ENCODE peak calls at places on chromosome 16, in eight cellular contexts. U is tibial nerve, M is GM12878, R is ovary, A is H1, H is SK-N-SH, J is sigmoid colon, P is suprapubic skin. K is an unnamed sample.

GRCh38 chr16:20610892-20611349 is 34.8 kb upstream of the ACSM2B start:
- DNase-seq in R (no peak), P (no peak), M (no peak), U (no peak), A (no peak), J (no peak), H (no peak), K (no peak)

GRCh38 chr16:52471650-52472370 is 75.1 kb downstream of the TOX3 start:
- DNase-seq in M (no peak), A (no peak), P (no peak), H (no peak), J (no peak), R (no peak), U (no peak), K (no peak)

GRCh38 chr16:87274808-87275207 is 42.4 kb downstream of the C16orf95 start:
- DNase-seq in M (no peak), A (no peak), R (no peak), P (no peak), U (no peak), J (peak; percentile 6), H (no peak), K (no peak)

GRCh38 chr16:16083421-16084156 is 134.2 kb downstream of the ABCC1 start:
- DNase-seq in U (no peak), M (no peak), A (no peak), H (no peak), P (no peak), R (no peak), J (no peak), K (no peak)

GRCh38 chr16:52068447-52069074 is 478.4 kb downstream of the TOX3 start:
- DNase-seq in J (no peak), U (no peak), H (peak; percentile 1), P (no peak), A (peak; percentile 3), R (no peak), M (no peak), K (peak; percentile 35)

GRCh38 chr16:28910046-28911031 is 14.7 kb downstream of the RABEP2 start:
- DNase-seq in A (no peak), U (no peak), P (no peak), R (no peak), M (no peak), H (no peak), J (no peak), K (no peak)

GRCh38 chr16:81004646-81005353 is 1.9 kb downstream of the CMC2 start:
- DNase-seq in U (no peak), M (no peak), J (no peak), H (peak; percentile 21), A (no peak), R (no peak), P (no peak), K (no peak)

GRCh38 chr16:12655530-12655929 is 148.2 kb downstream of the CPPED1 start:
- DNase-seq in U (no peak), H (no peak), P (no peak), J (no peak), R (no peak), M (no peak), A (no peak), K (no peak)

GRCh38 chr16:67987460-67988160 is 7.3 kb upstream of the DPEP3 start:
- DNase-seq in P (no peak), J (no peak), M (no peak), U (no peak), A (no peak), R (no peak), H (no peak), K (no peak)

GRCh38 chr16:66431760-66432159 is 4.7 kb downstream of the BEAN1 start:
- DNase-seq in R (no peak), M (no peak), A (no peak), P (no peak), J (no peak), U (no peak), H (no peak), K (no peak)

GRCh38 chr16:66430214-66430613 is 3.1 kb downstream of the BEAN1 start:
- DNase-seq in M (no peak), U (no peak), R (no peak), J (no peak), H (no peak), A (no peak), P (no peak), K (no peak)

GRCh38 chr16:66429290-66429962 is 2.3 kb downstream of the BEAN1 start:
- DNase-seq in M (no peak), P (no peak), A (no peak), R (no peak), H (peak; percentile 43), U (no peak), J (no peak), K (no peak)

GRCh38 chr16:66434619-66435430 is 7.7 kb downstream of the BEAN1 start:
- DNase-seq in P (no peak), M (no peak), H (no peak), J (no peak), A (no peak), U (no peak), R (no peak), K (no peak)

GRCh38 chr16:66432429-66432828 is 5.3 kb downstream of the BEAN1 start:
- DNase-seq in J (no peak), P (no peak), U (no peak), H (no peak), A (no peak), M (no peak), R (no peak), K (no peak)
- TF ChIP-seq EP300 in J (no peak), P (no peak), U (no peak), H (no peak), A (no peak), M (no peak), R (no peak), K (no peak)

GRCh38 chr16:26951950-26952349 is 114.8 kb upstream of the C16orf82 start:
- DNase-seq in J (no peak), P (no peak), R (no peak), M (no peak), A (no peak), H (no peak), U (no peak), K (no peak)

GRCh38 chr16:26957283-26957859 is 109.4 kb upstream of the C16orf82 start:
- DNase-seq in U (no peak), A (no peak), H (no peak), J (no peak), M (no peak), R (no peak), P (no peak), K (no peak)

GRCh38 chr16:26952411-26952810 is 114.3 kb upstream of the C16orf82 start:
- DNase-seq in R (no peak), U (no peak), J (no peak), A (no peak), M (no peak), P (no peak), H (no peak), K (no peak)
- H3K27me3 ChIP-seq in R (no peaks in the 10 kb centered on the region), U (no peaks in the 10 kb centered on the region), J (no peaks in the 10 kb centered on the region), A (no peaks in the 10 kb centered on the region), M (no peaks in the 10 kb centered on the region), P (peaks cover 5% of the 10 kb centered on the region), H (no peaks in the 10 kb centered on the region), K (peaks cover 33% of the 10 kb centered on the region)

GRCh38 chr16:66344533-66345145 is 21.9 kb upstream of the CDH5 start:
- DNase-seq in A (no peak), U (no peak), R (no peak), M (no peak), P (no peak), H (no peak), J (no peak), K (no peak)

GRCh38 chr16:66346221-66346620 is 20.3 kb upstream of the CDH5 start:
- DNase-seq in J (no peak), R (no peak), M (no peak), H (no peak), A (no peak), U (no peak), P (no peak), K (no peak)

GRCh38 chr16:66337434-66338188 is 28.9 kb upstream of the CDH5 start:
- DNase-seq in U (no peak), M (no peak), P (no peak), A (no peak), H (no peak), J (no peak), R (no peak), K (no peak)

DNA sequence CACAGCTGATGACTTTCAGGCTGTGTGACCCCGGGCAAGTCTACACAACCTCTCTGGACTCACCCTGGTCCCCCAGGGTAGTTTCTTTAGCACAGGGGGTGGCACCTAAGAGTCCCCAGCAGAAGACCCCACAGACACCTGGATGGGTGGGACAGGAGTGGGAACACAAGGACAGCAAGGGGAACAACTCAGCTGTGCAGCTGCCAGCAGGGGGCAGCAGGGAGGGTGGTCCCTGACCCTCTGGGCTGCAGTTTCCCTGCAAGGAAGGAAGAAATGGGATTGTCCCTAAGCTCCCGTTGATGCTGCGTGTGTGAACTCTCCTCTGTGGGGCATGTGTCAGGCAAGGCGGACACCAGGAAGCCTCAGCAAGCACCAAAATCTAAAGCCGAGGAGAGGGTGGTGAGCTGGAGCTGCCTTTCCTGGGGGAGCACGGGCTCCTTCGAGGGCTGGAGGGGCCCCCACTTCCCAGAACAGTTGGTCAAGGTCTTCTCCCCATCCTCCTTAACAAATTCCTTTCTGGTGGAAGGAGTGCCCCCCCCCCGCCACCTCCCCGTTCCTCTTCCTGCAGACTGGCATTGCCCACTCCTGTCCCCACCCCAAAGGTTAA is 24.1 kb upstream of the CDH5 start:
- DNase-seq in H (peak; percentile 72), P (no peak), A (peak; percentile 39), J (no peak), R (peak; percentile 38), M (no peak), U (no peak), K (no peak)
- TF ChIP-seq EP300 in H (no peak), P (no peak), A (no peak), J (no peak), R (no peak), M (no peak), U (no peak), K (no peak)

GRCh38 chr16:1532081-1532760 is 1.2 kb upstream of the TMEM204 start:
- DNase-seq in U (peak; percentile 67), P (no peak), J (peak; percentile 96), R (peak; percentile 74), A (no peak), M (no peak), H (no peak), K (peak; percentile 51)

GRCh38 chr16:1532771-1533170 is 695 bp upstream of the TMEM204 start:
- DNase-seq in P (no peak), M (no peak), U (no peak), R (no peak), H (no peak), A (no peak), J (no peak), K (no peak)

GRCh38 chr16:1531638-1531910 is 1.9 kb upstream of the TMEM204 start:
- DNase-seq in H (no peak), U (no peak), M (no peak), P (no peak), R (no peak), A (no peak), J (no peak), K (no peak)

GRCh38 chr16:1534021-1535020 is 855 bp downstream of the TMEM204 start:
- DNase-seq in M (no peak), U (no peak), J (no peak), P (no peak), H (no peak), A (no peak), R (peak; percentile 65), K (no peak)

DNA sequence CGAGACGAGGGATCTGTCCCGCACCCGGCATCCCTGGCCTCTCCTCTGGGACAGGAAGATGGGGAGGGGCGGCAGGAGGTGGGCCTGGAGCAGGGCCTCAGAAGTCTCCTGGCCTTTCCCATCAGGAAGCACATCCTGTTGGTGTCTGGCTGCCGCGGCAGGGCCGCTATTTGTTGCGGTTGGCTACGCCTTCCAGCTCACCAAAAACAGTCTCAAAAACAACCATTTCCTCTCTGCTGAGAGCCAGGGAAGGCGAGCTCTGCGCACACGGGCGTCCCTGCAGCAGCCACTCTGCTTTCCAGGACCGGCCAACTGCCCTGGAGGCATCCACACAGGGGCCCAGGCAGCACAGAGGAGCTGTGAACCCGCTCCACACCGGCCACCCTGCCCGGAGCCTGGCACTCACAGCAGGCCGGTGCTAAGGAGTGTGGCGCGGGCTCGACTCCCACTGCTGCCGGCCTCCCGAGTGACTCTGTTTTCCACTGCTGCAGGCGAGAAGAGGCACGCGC is at the start of gene TMEM204:
- DNase-seq in U (peak; percentile 53), J (peak; percentile 95), P (no peak), H (peak; percentile 72), A (no peak), M (no peak), R (peak; percentile 81), K (peak; percentile 38)
- H3K27me3 ChIP-seq in U (no peaks in the 10 kb centered on the region), J (no peaks in the 10 kb centered on the region), P (no peaks in the 10 kb centered on the region), H (no peaks in the 10 kb centered on the region), A (no peaks in the 10 kb centered on the region), M (no peaks in the 10 kb centered on the region), R (no peaks in the 10 kb centered on the region), K (no peaks in the 10 kb centered on the region)

K was measured in stomach.